ENCODE peak calls at places on chromosomes 5 and 9, in eight cellular contexts. One of them, this sample, is unnamed.

GRCh38 chr5:181024245-181025029 is 15.6 kb upstream of the BTNL9 start:
- DNase-seq in neural progenitor cell: no peak
- DNase-seq in cardiac fibroblast: no peak
- DNase-seq in nephron progenitor cell: no peak
- DNase-seq in GM23338: no peak
- DNase-seq in BE2C: no peak
- DNase-seq in mucosa of descending colon: no peak
- DNase-seq in astrocyte of the spinal cord: no peak
- DNase-seq in this sample: no peak

GRCh38 chr9:89863837-89864236 is 259.0 kb downstream of the GADD45G start:
- DNase-seq in neural progenitor cell: no peak
- DNase-seq in cardiac fibroblast: no peak
- DNase-seq in nephron progenitor cell: no peak
- DNase-seq in GM23338: no peak
- DNase-seq in BE2C: no peak
- DNase-seq in mucosa of descending colon: no peak
- DNase-seq in astrocyte of the spinal cord: no peak
- DNase-seq in this sample: no peak

GRCh38 chr5:135131801-135132675 is 98.0 kb upstream of the PITX1 start:
- DNase-seq in neural progenitor cell: peak; percentile 57
- DNase-seq in cardiac fibroblast: no peak
- DNase-seq in nephron progenitor cell: no peak
- DNase-seq in GM23338: no peak
- DNase-seq in BE2C: no peak
- DNase-seq in mucosa of descending colon: peak; percentile 31
- DNase-seq in astrocyte of the spinal cord: no peak
- DNase-seq in this sample: no peak

GRCh38 chr9:134066923-134067851 is 639 bp downstream of the BRD3 start:
- DNase-seq in neural progenitor cell: peak; percentile 85
- DNase-seq in cardiac fibroblast: peak; percentile 34
- DNase-seq in nephron progenitor cell: peak; percentile 64
- DNase-seq in GM23338: peak; percentile 43
- DNase-seq in BE2C: peak; percentile 53
- DNase-seq in mucosa of descending colon: no peak
- DNase-seq in astrocyte of the spinal cord: no peak
- DNase-seq in this sample: peak; percentile 59

GRCh38 chr5:82019342-82020138 is 47.7 kb downstream of the ATG10 start:
- DNase-seq in neural progenitor cell: peak; percentile 8
- DNase-seq in cardiac fibroblast: no peak
- DNase-seq in nephron progenitor cell: no peak
- DNase-seq in GM23338: no peak
- DNase-seq in BE2C: no peak
- DNase-seq in mucosa of descending colon: no peak
- DNase-seq in astrocyte of the spinal cord: no peak
- DNase-seq in this sample: no peak

GRCh38 chr9:4499917-4500316 is 9.6 kb downstream of the SLC1A1 start:
- DNase-seq in neural progenitor cell: no peak
- DNase-seq in cardiac fibroblast: no peak
- DNase-seq in nephron progenitor cell: no peak
- DNase-seq in GM23338: no peak
- DNase-seq in BE2C: no peak
- DNase-seq in mucosa of descending colon: no peak
- DNase-seq in astrocyte of the spinal cord: no peak
- DNase-seq in this sample: no peak

GRCh38 chr5:102911973-102912372 is 156.9 kb downstream of the PAM start:
- DNase-seq in neural progenitor cell: no peak
- DNase-seq in cardiac fibroblast: peak; percentile 66
- DNase-seq in nephron progenitor cell: no peak
- DNase-seq in GM23338: no peak
- DNase-seq in BE2C: no peak
- DNase-seq in mucosa of descending colon: no peak
- DNase-seq in astrocyte of the spinal cord: peak; percentile 73
- DNase-seq in this sample: no peak

GRCh38 chr5:25128606-25129005 is 483.8 kb upstream of the CDH10 start:
- DNase-seq in neural progenitor cell: no peak
- DNase-seq in cardiac fibroblast: no peak
- DNase-seq in nephron progenitor cell: no peak
- DNase-seq in GM23338: peak; percentile 57
- DNase-seq in BE2C: no peak
- DNase-seq in mucosa of descending colon: no peak
- DNase-seq in astrocyte of the spinal cord: no peak
- DNase-seq in this sample: no peak

GRCh38 chr5:130198927-130199326 is 294.7 kb downstream of the CHSY3 start:
- DNase-seq in neural progenitor cell: peak; percentile 57
- DNase-seq in cardiac fibroblast: peak; percentile 58
- DNase-seq in nephron progenitor cell: no peak
- DNase-seq in GM23338: peak; percentile 70
- DNase-seq in BE2C: peak; percentile 8
- DNase-seq in mucosa of descending colon: peak; percentile 3
- DNase-seq in astrocyte of the spinal cord: peak; percentile 32
- DNase-seq in this sample: peak; percentile 16

GRCh38 chr5:129506950-129507349 is 46.9 kb downstream of the ADAMTS19 start:
- DNase-seq in neural progenitor cell: no peak
- DNase-seq in cardiac fibroblast: no peak
- DNase-seq in nephron progenitor cell: no peak
- DNase-seq in GM23338: no peak
- DNase-seq in BE2C: no peak
- DNase-seq in mucosa of descending colon: no peak
- DNase-seq in astrocyte of the spinal cord: no peak
- DNase-seq in this sample: no peak

GRCh38 chr5:9034671-9035070 is 511.2 kb downstream of the SEMA5A start:
- DNase-seq in neural progenitor cell: no peak
- DNase-seq in cardiac fibroblast: peak; percentile 79
- DNase-seq in nephron progenitor cell: no peak
- DNase-seq in GM23338: no peak
- DNase-seq in BE2C: no peak
- DNase-seq in mucosa of descending colon: no peak
- DNase-seq in astrocyte of the spinal cord: peak; percentile 67
- DNase-seq in this sample: no peak

GRCh38 chr9:12719431-12719830 is 26.2 kb downstream of the TYRP1 start:
- DNase-seq in neural progenitor cell: peak; percentile 18
- DNase-seq in cardiac fibroblast: peak; percentile 67
- DNase-seq in nephron progenitor cell: no peak
- DNase-seq in GM23338: peak; percentile 52
- DNase-seq in BE2C: no peak
- DNase-seq in mucosa of descending colon: no peak
- DNase-seq in astrocyte of the spinal cord: peak; percentile 63
- DNase-seq in this sample: no peak

GRCh38 chr9:2228132-2228531 is 213.0 kb downstream of the SMARCA2 start:
- DNase-seq in neural progenitor cell: peak; percentile 67
- DNase-seq in cardiac fibroblast: peak; percentile 30
- DNase-seq in nephron progenitor cell: peak; percentile 17
- DNase-seq in GM23338: peak; percentile 87
- DNase-seq in BE2C: peak; percentile 68
- DNase-seq in mucosa of descending colon: peak; percentile 57
- DNase-seq in astrocyte of the spinal cord: no peak
- DNase-seq in this sample: no peak

GRCh38 chr5:143187495-143187894 is 216.0 kb downstream of the NR3C1 start:
- DNase-seq in neural progenitor cell: no peak
- DNase-seq in cardiac fibroblast: no peak
- DNase-seq in nephron progenitor cell: no peak
- DNase-seq in GM23338: no peak
- DNase-seq in BE2C: no peak
- DNase-seq in mucosa of descending colon: no peak
- DNase-seq in astrocyte of the spinal cord: no peak
- DNase-seq in this sample: no peak

GRCh38 chr5:18829539-18829938 is 1158.5 kb downstream of the CDH18 start:
- DNase-seq in neural progenitor cell: no peak
- DNase-seq in cardiac fibroblast: no peak
- DNase-seq in nephron progenitor cell: no peak
- DNase-seq in GM23338: no peak
- DNase-seq in BE2C: no peak
- DNase-seq in mucosa of descending colon: no peak
- DNase-seq in astrocyte of the spinal cord: no peak
- DNase-seq in this sample: no peak

DNA sequence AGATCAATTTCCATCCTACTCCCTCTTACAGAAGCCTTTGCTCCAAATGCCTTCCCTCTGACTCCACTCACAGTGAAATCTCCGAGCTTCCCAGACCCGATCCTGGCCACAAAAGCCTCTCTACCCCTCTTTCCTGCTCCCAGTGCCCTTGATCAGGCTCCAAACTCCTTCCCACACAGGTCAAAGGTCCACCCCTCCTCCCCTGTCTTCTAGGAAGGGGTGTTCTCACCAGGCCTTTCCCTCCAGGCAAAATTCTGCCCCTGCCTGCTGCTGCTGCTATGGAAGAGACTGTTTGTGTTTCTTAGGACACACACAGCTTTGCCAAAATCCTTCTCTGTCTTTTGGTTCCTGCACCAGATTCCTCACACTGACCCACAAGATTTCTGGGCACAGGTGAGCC is 85.8 kb upstream of the ALDH1A1 start:
- DNase-seq in neural progenitor cell: no peak
- DNase-seq in cardiac fibroblast: peak; percentile 5
- DNase-seq in nephron progenitor cell: peak; percentile 2
- DNase-seq in GM23338: peak; percentile 14
- DNase-seq in BE2C: no peak
- DNase-seq in mucosa of descending colon: no peak
- DNase-seq in astrocyte of the spinal cord: peak; percentile 41
- DNase-seq in this sample: no peak
- TF ChIP-seq CTCF in neural progenitor cell: no peak
- TF ChIP-seq CTCF in cardiac fibroblast: no peak
- TF ChIP-seq CTCF in nephron progenitor cell: no peak
- TF ChIP-seq CTCF in GM23338: no peak
- TF ChIP-seq CTCF in BE2C: no peak
- TF ChIP-seq CTCF in mucosa of descending colon: no peak
- TF ChIP-seq CTCF in astrocyte of the spinal cord: no peak
- TF ChIP-seq CTCF in this sample: no peak

GRCh38 chr5:151684690-151685361 is 1.9 kb downstream of the SPARC start:
- DNase-seq in neural progenitor cell: peak; percentile 72
- DNase-seq in cardiac fibroblast: peak; percentile 96
- DNase-seq in nephron progenitor cell: peak; percentile 56
- DNase-seq in GM23338: peak; percentile 94
- DNase-seq in BE2C: no peak
- DNase-seq in mucosa of descending colon: peak; percentile 47
- DNase-seq in astrocyte of the spinal cord: peak; percentile 96
- DNase-seq in this sample: no peak
- TF ChIP-seq CTCF in neural progenitor cell: peak; percentile 33
- TF ChIP-seq CTCF in cardiac fibroblast: peak; percentile 30
- TF ChIP-seq CTCF in nephron progenitor cell: peak; percentile 25
- TF ChIP-seq CTCF in GM23338: peak; percentile 47
- TF ChIP-seq CTCF in BE2C: peak; percentile 38
- TF ChIP-seq CTCF in mucosa of descending colon: no peak
- TF ChIP-seq CTCF in astrocyte of the spinal cord: peak; percentile 41
- TF ChIP-seq CTCF in this sample: no peak

DNA sequence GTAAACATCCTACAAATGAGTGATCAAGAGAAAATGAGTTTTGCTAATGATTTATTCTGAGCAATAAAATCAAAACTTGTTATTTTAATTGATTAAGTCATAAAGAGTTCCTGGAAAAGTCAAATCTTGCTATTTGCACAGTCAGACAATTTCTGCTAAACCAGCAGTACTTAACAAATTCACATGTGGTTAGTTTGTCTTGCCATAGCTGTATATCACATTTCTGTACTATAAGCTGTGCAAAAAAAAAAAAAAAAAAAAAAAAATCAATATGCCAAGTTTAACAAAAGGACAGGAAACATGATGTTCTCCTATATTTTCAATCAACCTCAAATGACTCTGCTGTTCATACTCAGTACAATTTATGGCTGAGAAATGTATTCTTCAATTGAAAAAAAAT is 24.9 kb downstream of the POU5F2 start:
- DNase-seq in neural progenitor cell: no peak
- DNase-seq in cardiac fibroblast: no peak
- DNase-seq in nephron progenitor cell: no peak
- DNase-seq in GM23338: no peak
- DNase-seq in BE2C: no peak
- DNase-seq in mucosa of descending colon: no peak
- DNase-seq in astrocyte of the spinal cord: no peak
- DNase-seq in this sample: no peak
- TF ChIP-seq CTCF in neural progenitor cell: no peak
- TF ChIP-seq CTCF in cardiac fibroblast: no peak
- TF ChIP-seq CTCF in nephron progenitor cell: no peak
- TF ChIP-seq CTCF in GM23338: no peak
- TF ChIP-seq CTCF in BE2C: no peak
- TF ChIP-seq CTCF in mucosa of descending colon: no peak
- TF ChIP-seq CTCF in astrocyte of the spinal cord: no peak
- TF ChIP-seq CTCF in this sample: no peak

GRCh38 chr5:161851691-161852299 is 3.9 kb downstream of the GABRA1 start:
- DNase-seq in neural progenitor cell: no peak
- DNase-seq in cardiac fibroblast: peak; percentile 17
- DNase-seq in nephron progenitor cell: no peak
- DNase-seq in GM23338: peak; percentile 22
- DNase-seq in BE2C: no peak
- DNase-seq in mucosa of descending colon: no peak
- DNase-seq in astrocyte of the spinal cord: peak; percentile 2
- DNase-seq in this sample: no peak
- TF ChIP-seq CTCF in neural progenitor cell: peak; percentile 44
- TF ChIP-seq CTCF in cardiac fibroblast: peak; percentile 28
- TF ChIP-seq CTCF in nephron progenitor cell: peak; percentile 24
- TF ChIP-seq CTCF in GM23338: no peak
- TF ChIP-seq CTCF in BE2C: peak; percentile 41
- TF ChIP-seq CTCF in mucosa of descending colon: no peak
- TF ChIP-seq CTCF in astrocyte of the spinal cord: peak; percentile 19
- TF ChIP-seq CTCF in this sample: no peak

DNA sequence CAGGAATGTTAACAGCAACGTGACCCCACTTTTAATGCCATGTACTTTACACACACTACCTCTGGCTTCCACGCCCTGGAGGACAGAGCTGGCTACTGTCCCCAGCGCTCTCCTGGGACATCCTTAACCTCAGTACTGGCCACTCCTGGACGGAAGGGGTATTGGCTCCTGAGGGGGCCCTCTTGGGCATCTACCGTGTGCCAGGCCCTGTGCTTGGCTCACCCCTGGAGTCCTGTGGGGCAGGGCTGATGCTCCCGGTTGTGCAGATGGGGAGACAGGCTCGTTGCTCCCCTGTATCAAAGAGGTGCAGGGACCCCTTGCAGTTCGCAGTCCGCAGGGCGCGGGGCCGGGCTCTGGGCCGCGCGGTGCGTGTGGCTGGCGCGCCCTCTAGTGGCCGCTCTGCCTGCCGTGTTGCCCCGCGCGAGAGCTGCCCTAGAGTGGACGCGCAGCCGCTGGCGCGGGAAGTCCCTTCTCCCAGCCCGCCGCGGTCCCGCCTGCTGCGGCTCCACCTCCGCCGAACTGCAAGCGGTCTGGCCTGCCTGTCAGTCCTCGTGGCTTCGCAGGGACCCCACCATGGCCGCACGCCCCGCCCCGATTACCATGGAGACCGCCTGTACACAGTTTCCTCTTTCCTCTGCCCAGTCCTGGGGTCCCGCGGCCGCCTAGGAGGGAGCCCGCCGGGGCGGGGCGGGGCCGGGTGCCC is at the start of gene WDR38:
- DNase-seq in neural progenitor cell: peak; percentile 89
- DNase-seq in cardiac fibroblast: peak; percentile 75
- DNase-seq in nephron progenitor cell: peak; percentile 85
- DNase-seq in GM23338: peak; percentile 89
- DNase-seq in BE2C: peak; percentile 79
- DNase-seq in mucosa of descending colon: peak; percentile 81
- DNase-seq in astrocyte of the spinal cord: peak; percentile 77
- DNase-seq in this sample: peak; percentile 92
- TF ChIP-seq CTCF in neural progenitor cell: peak; percentile 99
- TF ChIP-seq CTCF in cardiac fibroblast: peak; percentile 84
- TF ChIP-seq CTCF in nephron progenitor cell: peak; percentile 98
- TF ChIP-seq CTCF in GM23338: peak; percentile 92
- TF ChIP-seq CTCF in BE2C: peak; percentile 82
- TF ChIP-seq CTCF in mucosa of descending colon: peak; percentile 85
- TF ChIP-seq CTCF in astrocyte of the spinal cord: peak; percentile 77
- TF ChIP-seq CTCF in this sample: peak; percentile 96

GRCh38 chr5:5810461-5810860 is 388.0 kb downstream of the ICE1 start:
- DNase-seq in neural progenitor cell: no peak
- DNase-seq in cardiac fibroblast: no peak
- DNase-seq in nephron progenitor cell: no peak
- DNase-seq in GM23338: no peak
- DNase-seq in BE2C: no peak
- DNase-seq in mucosa of descending colon: no peak
- DNase-seq in astrocyte of the spinal cord: no peak
- DNase-seq in this sample: no peak
- TF ChIP-seq CTCF in neural progenitor cell: no peak
- TF ChIP-seq CTCF in cardiac fibroblast: no peak
- TF ChIP-seq CTCF in nephron progenitor cell: no peak
- TF ChIP-seq CTCF in GM23338: no peak
- TF ChIP-seq CTCF in BE2C: no peak
- TF ChIP-seq CTCF in mucosa of descending colon: no peak
- TF ChIP-seq CTCF in astrocyte of the spinal cord: no peak
- TF ChIP-seq CTCF in this sample: no peak